ENCODE peak calls at places on chromosomes 4 and X, in eight cellular contexts. F is uterus, M is testis, U is left ventricle myocardium inferior, D is fibroblast of lung, T is left lung, G is esophagus squamous epithelium, A is dorsolateral prefrontal cortex. Y is an unnamed sample.

GRCh38 chrX:47623540-47624027 is 3.9 kb upstream of the SYN1 start:
- DNase-seq in F (no peak), M (peak; percentile 83), D (peak; percentile 76), T (peak; percentile 66), A (peak; percentile 81), U (peak; percentile 29), G (no peak), Y (peak; percentile 87)

GRCh38 chrX:11380187-11380586 is 87.0 kb downstream of the AMELX start:
- DNase-seq in M (no peak), G (no peak), D (peak; percentile 52), U (no peak), F (no peak), T (no peak), A (no peak), Y (no peak)

GRCh38 chrX:45775462-45775861 is 574.8 kb upstream of the DIPK2B start:
- DNase-seq in T (no peak), G (no peak), F (no peak), M (no peak), D (peak; percentile 65), U (no peak), A (no peak), Y (no peak)

GRCh38 chrX:136130931-136131843 is 16.1 kb upstream of the FHL1 start:
- DNase-seq in M (no peak), T (no peak), U (no peak), A (no peak), D (peak; percentile 80), F (no peak), G (no peak), Y (no peak)

GRCh38 chr4:143358923-143359694 is 22.4 kb downstream of the GAB1 start:
- DNase-seq in D (peak; percentile 82), M (no peak), F (no peak), G (no peak), A (no peak), T (no peak), U (no peak), Y (peak; percentile 62)

GRCh38 chr4:83393908-83394307 is 59.3 kb upstream of the HPSE start:
- DNase-seq in U (no peak), A (no peak), M (no peak), G (no peak), D (no peak), T (no peak), F (no peak), Y (no peak)

GRCh38 chrX:151505796-151506195 is 57.7 kb upstream of the PASD1 start:
- DNase-seq in F (no peak), A (no peak), T (no peak), D (no peak), G (no peak), U (no peak), M (peak; percentile 56), Y (peak; percentile 71)

GRCh38 chr4:104420766-104421165 is 73.9 kb downstream of the CXXC4 start:
- DNase-seq in G (no peak), A (no peak), T (no peak), D (peak; percentile 24), F (no peak), M (peak; percentile 19), U (no peak), Y (no peak)

GRCh38 chrX:40152173-40152705 is 54.5 kb upstream of the BCOR start:
- DNase-seq in D (no peak), T (peak; percentile 82), U (no peak), G (no peak), M (no peak), F (peak; percentile 20), A (peak; percentile 42), Y (no peak)

GRCh38 chr4:113555868-113556267 is 205.7 kb downstream of the CAMK2D start:
- DNase-seq in F (no peak), D (no peak), T (no peak), G (no peak), A (no peak), M (no peak), U (no peak), Y (no peak)

GRCh38 chr4:147826288-147826646 is 94.4 kb downstream of the ARHGAP10 start:
- DNase-seq in F (no peak), D (no peak), A (no peak), M (no peak), T (no peak), U (no peak), G (no peak), Y (no peak)

GRCh38 chr4:125265846-125266245 is 48.9 kb upstream of the FAT4 start:
- DNase-seq in F (no peak), M (no peak), T (peak; percentile 54), D (no peak), U (no peak), G (no peak), A (no peak), Y (no peak)

GRCh38 chrX:133415276-133416105 is at the start of gene GPC4:
- DNase-seq in F (peak; percentile 76), U (peak; percentile 65), A (no peak), T (peak; percentile 84), G (no peak), M (peak; percentile 74), D (peak; percentile 54), Y (peak; percentile 63)

GRCh38 chr4:40482985-40483647 is 146.5 kb downstream of the RBM47 start:
- DNase-seq in M (no peak), F (no peak), T (no peak), G (no peak), D (no peak), A (no peak), U (no peak), Y (peak; percentile 35)

GRCh38 chr4:7539659-7540058 is 104.9 kb upstream of the PSAPL1 start:
- DNase-seq in A (no peak), U (no peak), F (no peak), T (peak; percentile 69), M (peak; percentile 87), G (no peak), D (peak; percentile 4), Y (no peak)

GRCh38 chrX:40094041-40094899 is 3.5 kb downstream of the BCOR start:
- DNase-seq in U (peak; percentile 69), G (no peak), D (peak; percentile 49), A (peak; percentile 63), M (peak; percentile 86), F (peak; percentile 40), T (peak; percentile 82), Y (peak; percentile 83)

GRCh38 chr4:88720749-88721428 is 23.3 kb upstream of the NAP1L5 start:
- DNase-seq in G (no peak), U (no peak), D (no peak), A (no peak), F (no peak), M (no peak), T (no peak), Y (no peak)

GRCh38 chr4:80461412-80461811 is 125.9 kb downstream of the CFAP299 start:
- DNase-seq in F (no peak), A (no peak), T (no peak), U (no peak), G (no peak), M (no peak), D (no peak), Y (no peak)

GRCh38 chr4:157372154-157372553 is 151.6 kb downstream of the GRIA2 start:
- DNase-seq in F (no peak), A (no peak), U (no peak), D (no peak), G (no peak), M (no peak), T (no peak), Y (no peak)

GRCh38 chr4:175369087-175369486 is 443.0 kb downstream of the GPM6A start:
- DNase-seq in T (no peak), D (peak; percentile 29), M (no peak), A (no peak), G (no peak), F (no peak), U (no peak), Y (no peak)

GRCh38 chrX:11792461-11793421 is 34.7 kb downstream of the MSL3 start:
- DNase-seq in U (no peak), M (no peak), T (no peak), A (peak; percentile 14), F (no peak), G (no peak), D (no peak), Y (no peak)

GRCh38 chr4:174714393-174715211 is 114.4 kb downstream of the GLRA3 start:
- DNase-seq in F (no peak), A (no peak), T (no peak), M (peak; percentile 42), U (no peak), G (no peak), D (peak; percentile 47), Y (peak; percentile 17)

GRCh38 chr4:42673084-42673429 is 16.2 kb upstream of the ATP8A1 start:
- DNase-seq in T (no peak), U (peak; percentile 28), A (no peak), D (peak; percentile 18), M (no peak), F (no peak), G (no peak), Y (peak; percentile 72)

GRCh38 chrX:115560211-115560977 is 580 bp upstream of the PLS3 start:
- DNase-seq in G (no peak), D (no peak), T (no peak), U (no peak), A (no peak), M (no peak), F (no peak), Y (no peak)

GRCh38 chr4:152935661-152936445 is at the start of gene FHDC1:
- DNase-seq in D (no peak), M (peak; percentile 29), U (no peak), F (no peak), T (peak; percentile 92), G (no peak), A (no peak), Y (no peak)

GRCh38 chr4:1793940-1794808 is 1.1 kb downstream of the FGFR3 start:
- DNase-seq in M (no peak), G (no peak), F (no peak), U (no peak), T (no peak), A (no peak), D (no peak), Y (no peak)
- H3K27ac ChIP-seq in M (no peak overlapping the region), G (peak overlapping the region; percentile 83), F (no peak overlapping the region), U (peak overlapping the region; percentile 63), T (no peak overlapping the region), A (no peak overlapping the region), D (no peak overlapping the region), Y (no peak overlapping the region)

GRCh38 chrX:48648299-48648698 is 35.3 kb upstream of the WAS start:
- DNase-seq in U (peak; percentile 11), T (no peak), M (peak; percentile 72), G (no peak), D (peak; percentile 71), F (peak; percentile 24), A (peak; percentile 57), Y (peak; percentile 57)
- TF ChIP-seq CTCF in U (peak; percentile 51), T (no peak), M (no peak), G (no peak), D (peak; percentile 22), F (peak; percentile 39), A (peak; percentile 31), Y (peak; percentile 52)

GRCh38 chr4:993111-994029 is at the start of gene SLC26A1:
- DNase-seq in F (no peak), A (no peak), U (no peak), D (no peak), G (no peak), M (no peak), T (peak; percentile 78), Y (peak; percentile 87)
- H3K4me3 ChIP-seq in F (no peak within 1 kb of the TSS), A (no peak within 1 kb of the TSS), U (no peak within 1 kb of the TSS), D (no peak within 1 kb of the TSS), G (peak within 1 kb of the TSS; percentile 4), M (no peak within 1 kb of the TSS), T (no peak within 1 kb of the TSS), Y (no peak within 1 kb of the TSS)

DNA sequence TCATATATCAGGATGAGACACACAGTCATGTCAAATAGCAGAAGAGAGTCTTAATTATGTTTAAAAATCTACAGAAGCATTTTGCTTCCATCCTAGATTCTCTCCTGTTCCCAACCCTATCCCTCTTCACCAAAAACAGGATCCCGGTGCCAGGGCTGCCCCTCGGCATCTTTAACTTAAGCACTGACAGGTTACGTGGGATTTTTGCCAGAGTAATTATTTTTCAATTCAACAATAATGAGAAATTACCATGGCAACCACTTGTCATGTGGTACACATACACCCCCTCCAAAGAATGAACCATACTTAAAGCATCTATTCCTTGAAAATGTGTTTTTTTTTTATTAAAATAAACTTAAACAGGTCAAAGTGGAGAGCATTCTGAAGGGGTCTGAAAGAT is 130.6 kb downstream of the LDB2 start:
- DNase-seq in T (no peak), M (no peak), F (no peak), U (no peak), G (no peak), D (no peak), A (no peak), Y (no peak)
- H3K27ac ChIP-seq in T (no peak overlapping the region), M (no peak overlapping the region), F (no peak overlapping the region), U (no peak overlapping the region), G (no peak overlapping the region), D (no peak overlapping the region), A (no peak overlapping the region), Y (no peak overlapping the region)